ENCODE peak calls at places on chromosome 1, in four cellular contexts. One of them, this sample, is unnamed.

GRCh38 chr1:3714284-3714741 is 37.9 kb upstream of the CCDC27 start:
- DNase-seq in stimulated activated naive B cell treated with anti-CD40 and anti-IgM and Interleukin-4, amounts not matched to agents 10 μg/mL and 1 μg/mL and 100 μg/mL, for 72 hours: no peak
- DNase-seq in NCI-H748 treated with DMSO at 0.1 percent for 48 hours: no peak
- DNase-seq in fibroblast of lung: no peak
- DNase-seq in this sample: no peak

GRCh38 chr1:165894591-165894990 is 67.2 kb downstream of the UCK2 start:
- DNase-seq in NCI-H748 treated with DMSO at 0.1 percent for 48 hours: no peak
- DNase-seq in fibroblast of lung: peak
- DNase-seq in stimulated activated naive B cell treated with anti-CD40 and anti-IgM and Interleukin-4, amounts not matched to agents 10 μg/mL and 1 μg/mL and 100 μg/mL, for 72 hours: no peak
- DNase-seq in this sample: no peak

GRCh38 chr1:151860504-151861187 is 7.1 kb upstream of the THEM5 start:
- DNase-seq in fibroblast of lung: no peak
- DNase-seq in NCI-H748 treated with DMSO at 0.1 percent for 48 hours: no peak
- DNase-seq in stimulated activated naive B cell treated with anti-CD40 and anti-IgM and Interleukin-4, amounts not matched to agents 10 μg/mL and 1 μg/mL and 100 μg/mL, for 72 hours: no peak
- DNase-seq in this sample: no peak

GRCh38 chr1:41021526-41022308 is at the start of gene SLFNL1:
- DNase-seq in fibroblast of lung: peak
- DNase-seq in NCI-H748 treated with DMSO at 0.1 percent for 48 hours: no peak
- DNase-seq in stimulated activated naive B cell treated with anti-CD40 and anti-IgM and Interleukin-4, amounts not matched to agents 10 μg/mL and 1 μg/mL and 100 μg/mL, for 72 hours: no peak
- DNase-seq in this sample: no peak

GRCh38 chr1:85330206-85330605 is 53.8 kb upstream of the BCL10 start:
- DNase-seq in NCI-H748 treated with DMSO at 0.1 percent for 48 hours: no peak
- DNase-seq in stimulated activated naive B cell treated with anti-CD40 and anti-IgM and Interleukin-4, amounts not matched to agents 10 μg/mL and 1 μg/mL and 100 μg/mL, for 72 hours: no peak
- DNase-seq in fibroblast of lung: peak
- DNase-seq in this sample: no peak

GRCh38 chr1:1665815-1666251 is 7.0 kb upstream of the CDK11B start:
- DNase-seq in stimulated activated naive B cell treated with anti-CD40 and anti-IgM and Interleukin-4, amounts not matched to agents 10 μg/mL and 1 μg/mL and 100 μg/mL, for 72 hours: no peak
- DNase-seq in NCI-H748 treated with DMSO at 0.1 percent for 48 hours: no peak
- DNase-seq in fibroblast of lung: no peak
- DNase-seq in this sample: no peak

GRCh38 chr1:10864776-10865175 is 68.3 kb upstream of the CASZ1 start:
- DNase-seq in stimulated activated naive B cell treated with anti-CD40 and anti-IgM and Interleukin-4, amounts not matched to agents 10 μg/mL and 1 μg/mL and 100 μg/mL, for 72 hours: no peak
- DNase-seq in fibroblast of lung: no peak
- DNase-seq in NCI-H748 treated with DMSO at 0.1 percent for 48 hours: no peak
- DNase-seq in this sample: no peak

GRCh38 chr1:184974837-184975115 is 468 bp upstream of the NIBAN1 start:
- DNase-seq in fibroblast of lung: no peak
- DNase-seq in stimulated activated naive B cell treated with anti-CD40 and anti-IgM and Interleukin-4, amounts not matched to agents 10 μg/mL and 1 μg/mL and 100 μg/mL, for 72 hours: no peak
- DNase-seq in NCI-H748 treated with DMSO at 0.1 percent for 48 hours: no peak
- DNase-seq in this sample: no peak

GRCh38 chr1:235105051-235106043 is 23.3 kb downstream of the TOMM20 start:
- DNase-seq in stimulated activated naive B cell treated with anti-CD40 and anti-IgM and Interleukin-4, amounts not matched to agents 10 μg/mL and 1 μg/mL and 100 μg/mL, for 72 hours: no peak
- DNase-seq in fibroblast of lung: peak
- DNase-seq in NCI-H748 treated with DMSO at 0.1 percent for 48 hours: no peak
- DNase-seq in this sample: no peak

GRCh38 chr1:198671136-198671535 is 32.3 kb downstream of the PTPRC start:
- DNase-seq in stimulated activated naive B cell treated with anti-CD40 and anti-IgM and Interleukin-4, amounts not matched to agents 10 μg/mL and 1 μg/mL and 100 μg/mL, for 72 hours: no peak
- DNase-seq in fibroblast of lung: no peak
- DNase-seq in NCI-H748 treated with DMSO at 0.1 percent for 48 hours: no peak
- DNase-seq in this sample: no peak